ENCODE peak calls at places on chromosomes 13 and 19, in ten cellular contexts. U is C1 segment of cervical spinal cord; G is aorta; Y is A549; R is dorsolateral prefrontal cortex; Z is mucosa of descending colon; W is HFFc6; B is stimulated activated CD4-positive, alpha-beta T cell treated with anti-CD3 and anti-CD28 coated beads, Interleukin-1b, Interleukin-23, amount 100 ng/mL, for 4 hours; T is A172; I is right lobe of liver. J is an unnamed sample.

GRCh38 chr19:35332817-35333216 is 3.8 kb downstream of the CD22 start:
- DNase-seq in B (no peak), Z (no peak), G (no peak), R (no peak), W (no peak), Y (no peak), U (no peak), I (no peak), T (no peak), J (no peak)

GRCh38 chr19:30225615-30226463 is 146.3 kb upstream of the ZNF536 start:
- DNase-seq in B (no peak), G (no peak), Y (peak), Z (no peak), W (no peak), U (peak), I (no peak), R (no peak), T (no peak), J (no peak)

GRCh38 chr19:44003461-44004134 is 841 bp downstream of the ZNF230 start:
- DNase-seq in Z (peak), G (no peak), W (no peak), B (no peak), Y (peak), U (peak), I (no peak), R (no peak), T (no peak), J (peak)

GRCh38 chr19:12766051-12766521 is 9.3 kb downstream of the HOOK2 start:
- DNase-seq in W (peak), Y (peak), R (peak), U (no peak), T (peak), B (peak), Z (peak), G (peak), I (peak), J (no peak)

GRCh38 chr13:107361666-107362065 is 793.7 kb upstream of the ARGLU1 start:
- DNase-seq in B (no peak), U (no peak), T (no peak), I (no peak), Y (no peak), G (no peak), R (no peak), Z (no peak), W (no peak), J (no peak)

GRCh38 chr13:31485183-31485582 is 254.1 kb upstream of the RXFP2 start:
- DNase-seq in I (no peak), T (no peak), W (peak), U (no peak), Z (no peak), G (no peak), R (no peak), Y (no peak), B (no peak), J (no peak)

GRCh38 chr19:32800757-32801156 is 68.8 kb downstream of the SLC7A9 start:
- DNase-seq in W (no peak), B (no peak), R (no peak), G (no peak), T (no peak), I (no peak), Z (no peak), U (no peak), Y (no peak), J (no peak)

GRCh38 chr19:1237754-1238372 is at the start of gene CBARP:
- DNase-seq in U (peak), B (no peak), G (no peak), Y (no peak), R (no peak), I (no peak), W (no peak), Z (peak), T (no peak), J (no peak)

J was measured in ACHN.